ENCODE peak calls at places on chromosomes 7 and 10, in five cellular contexts. One of them, this sample, is unnamed. For H3K4me1, the result is how much of the 10 kb centered on the place peaks cover.

GRCh38 chr10:100814751-100815474 is 69.5 kb downstream of the PAX2 start:
- DNase-seq in A549: no peak
- DNase-seq in tibial nerve: no peak
- DNase-seq in suprapubic skin: no peak
- DNase-seq in ovary: no peak
- DNase-seq in this sample: no peak

GRCh38 chr10:48496831-48497792 is 107.8 kb downstream of the ARHGAP22 start:
- DNase-seq in A549: no peak
- DNase-seq in ovary: peak
- DNase-seq in suprapubic skin: no peak
- DNase-seq in tibial nerve: no peak
- DNase-seq in this sample: no peak

GRCh38 chr7:88927-89921 is 103.1 kb upstream of the FAM20C start:
- DNase-seq in ovary: peak
- DNase-seq in suprapubic skin: no peak
- DNase-seq in A549: no peak
- DNase-seq in tibial nerve: peak
- DNase-seq in this sample: peak

GRCh38 chr7:149875396-149875795 is 1.6 kb downstream of the ATP6V0E2 start:
- DNase-seq in A549: no peak
- DNase-seq in suprapubic skin: no peak
- DNase-seq in ovary: no peak
- DNase-seq in tibial nerve: no peak
- DNase-seq in this sample: no peak

GRCh38 chr10:93071674-93072224 is 1.9 kb upstream of the CYP26A1 start:
- DNase-seq in tibial nerve: no peak
- DNase-seq in ovary: no peak
- DNase-seq in suprapubic skin: no peak
- DNase-seq in A549: peak
- DNase-seq in this sample: no peak

GRCh38 chr10:13792011-13792410 is 205.2 kb downstream of the PRPF18 start:
- DNase-seq in tibial nerve: no peak
- DNase-seq in ovary: peak
- DNase-seq in suprapubic skin: no peak
- DNase-seq in A549: no peak
- DNase-seq in this sample: no peak

GRCh38 chr7:107345898-107346297 is 124.0 kb upstream of the GPR22 start:
- DNase-seq in suprapubic skin: no peak
- DNase-seq in tibial nerve: no peak
- DNase-seq in ovary: no peak
- DNase-seq in A549: no peak
- DNase-seq in this sample: no peak

GRCh38 chr10:34295142-34295548 is 520.0 kb downstream of the PARD3 start:
- DNase-seq in A549: no peak
- DNase-seq in suprapubic skin: no peak
- DNase-seq in ovary: no peak
- DNase-seq in tibial nerve: no peak
- DNase-seq in this sample: no peak

GRCh38 chr10:102422586-102423129 is 2.0 kb downstream of the FBXL15 start:
- DNase-seq in suprapubic skin: peak
- DNase-seq in A549: peak
- DNase-seq in tibial nerve: peak
- DNase-seq in ovary: peak
- DNase-seq in this sample: peak

GRCh38 chr7:87599336-87599735 is 1.3 kb downstream of the ABCB1 start:
- DNase-seq in A549: no peak
- DNase-seq in ovary: no peak
- DNase-seq in tibial nerve: no peak
- DNase-seq in suprapubic skin: no peak
- DNase-seq in this sample: no peak

GRCh38 chr10:72702868-72703581 is 11.1 kb downstream of the MCU start:
- DNase-seq in A549: peak
- DNase-seq in ovary: no peak
- DNase-seq in suprapubic skin: no peak
- DNase-seq in tibial nerve: no peak
- DNase-seq in this sample: no peak

GRCh38 chr7:94244760-94245159 is 149.9 kb upstream of the COL1A2 start:
- DNase-seq in suprapubic skin: no peak
- DNase-seq in ovary: no peak
- DNase-seq in tibial nerve: no peak
- DNase-seq in A549: no peak
- DNase-seq in this sample: no peak

GRCh38 chr7:7783001-7783400 is 64.6 kb upstream of the RPA3 start:
- DNase-seq in tibial nerve: no peak
- DNase-seq in ovary: no peak
- DNase-seq in A549: no peak
- DNase-seq in suprapubic skin: no peak
- DNase-seq in this sample: no peak

GRCh38 chr7:85191383-85191782 is 4.5 kb upstream of the SEMA3D start:
- DNase-seq in tibial nerve: no peak
- DNase-seq in suprapubic skin: no peak
- DNase-seq in ovary: no peak
- DNase-seq in A549: peak
- DNase-seq in this sample: no peak

GRCh38 chr10:29736325-29737208 is 101.8 kb upstream of the SVIL start:
- DNase-seq in tibial nerve: no peak
- DNase-seq in suprapubic skin: peak
- DNase-seq in A549: peak
- DNase-seq in ovary: peak
- DNase-seq in this sample: peak

GRCh38 chr7:27840314-27840713 is 100.4 kb downstream of the TAX1BP1 start:
- DNase-seq in A549: no peak
- DNase-seq in tibial nerve: no peak
- DNase-seq in ovary: no peak
- DNase-seq in suprapubic skin: no peak
- DNase-seq in this sample: no peak

GRCh38 chr10:26860026-26860541 is 674 bp downstream of the ABI1 start:
- DNase-seq in suprapubic skin: peak
- DNase-seq in tibial nerve: peak
- DNase-seq in A549: peak
- DNase-seq in ovary: peak
- DNase-seq in this sample: peak

GRCh38 chr7:22613466-22613865 is 113.5 kb upstream of the STEAP1B start:
- DNase-seq in suprapubic skin: no peak
- DNase-seq in ovary: no peak
- DNase-seq in tibial nerve: no peak
- DNase-seq in A549: no peak
- DNase-seq in this sample: no peak

GRCh38 chr7:65832281-65832680 is 40.6 kb upstream of the VKORC1L1 start:
- DNase-seq in suprapubic skin: no peak
- DNase-seq in tibial nerve: no peak
- DNase-seq in A549: peak
- DNase-seq in ovary: no peak
- DNase-seq in this sample: no peak

GRCh38 chr7:637826-638225 is 88.7 kb upstream of the DNAAF5 start:
- DNase-seq in A549: no peak
- DNase-seq in tibial nerve: no peak
- DNase-seq in suprapubic skin: no peak
- DNase-seq in ovary: no peak
- DNase-seq in this sample: no peak

GRCh38 chr10:88921194-88921593 is 31.4 kb downstream of the ACTA2 start:
- DNase-seq in A549: no peak
- DNase-seq in tibial nerve: no peak
- DNase-seq in suprapubic skin: no peak
- DNase-seq in ovary: no peak
- DNase-seq in this sample: no peak

GRCh38 chr10:91653214-91653875 is 20.5 kb upstream of the PPP1R3C start:
- DNase-seq in A549: peak
- DNase-seq in suprapubic skin: no peak
- DNase-seq in ovary: no peak
- DNase-seq in tibial nerve: no peak
- DNase-seq in this sample: no peak

GRCh38 chr10:117322258-117322657 is 53.0 kb downstream of the PDZD8 start:
- DNase-seq in A549: no peak
- DNase-seq in suprapubic skin: no peak
- DNase-seq in tibial nerve: no peak
- DNase-seq in ovary: no peak
- DNase-seq in this sample: no peak

GRCh38 chr10:86019141-86019540 is 347.5 kb downstream of the GRID1 start:
- DNase-seq in A549: no peak
- DNase-seq in tibial nerve: no peak
- DNase-seq in ovary: no peak
- DNase-seq in suprapubic skin: no peak
- DNase-seq in this sample: no peak

GRCh38 chr7:17029150-17029549 is 147.4 kb upstream of the AGR3 start:
- DNase-seq in tibial nerve: no peak
- DNase-seq in suprapubic skin: no peak
- DNase-seq in A549: no peak
- DNase-seq in ovary: no peak
- DNase-seq in this sample: no peak

GRCh38 chr7:114959931-114960330 is 38.0 kb downstream of the MDFIC start:
- DNase-seq in ovary: no peak
- DNase-seq in A549: no peak
- DNase-seq in tibial nerve: no peak
- DNase-seq in suprapubic skin: no peak
- DNase-seq in this sample: no peak

GRCh38 chr10:12909836-12910185 is 91.7 kb downstream of the CCDC3 start:
- DNase-seq in tibial nerve: peak
- DNase-seq in suprapubic skin: no peak
- DNase-seq in ovary: peak
- DNase-seq in A549: peak
- DNase-seq in this sample: peak

GRCh38 chr10:8543361-8544056 is 489.0 kb downstream of the GATA3 start:
- DNase-seq in A549: peak
- DNase-seq in tibial nerve: no peak
- DNase-seq in suprapubic skin: no peak
- DNase-seq in ovary: no peak
- DNase-seq in this sample: no peak

GRCh38 chr7:41763626-41764025 is 60.7 kb upstream of the INHBA start:
- DNase-seq in suprapubic skin: no peak
- DNase-seq in tibial nerve: no peak
- DNase-seq in ovary: no peak
- DNase-seq in A549: no peak
- DNase-seq in this sample: no peak

GRCh38 chr10:73785721-73786511 is 510 bp downstream of the ZSWIM8 start:
- DNase-seq in suprapubic skin: no peak
- DNase-seq in A549: no peak
- DNase-seq in ovary: no peak
- DNase-seq in tibial nerve: no peak
- DNase-seq in this sample: no peak

GRCh38 chr10:77592946-77593636 is 44.5 kb downstream of the KCNMA1 start:
- DNase-seq in A549: peak
- DNase-seq in suprapubic skin: no peak
- DNase-seq in ovary: no peak
- DNase-seq in tibial nerve: no peak
- DNase-seq in this sample: peak

GRCh38 chr7:17663056-17663675 is 277.1 kb downstream of the SNX13 start:
- DNase-seq in tibial nerve: no peak
- DNase-seq in ovary: no peak
- DNase-seq in A549: peak
- DNase-seq in suprapubic skin: no peak
- DNase-seq in this sample: no peak

GRCh38 chr7:68050627-68051026 is 1054.0 kb downstream of the TYW1 start:
- DNase-seq in A549: no peak
- DNase-seq in suprapubic skin: no peak
- DNase-seq in ovary: no peak
- DNase-seq in tibial nerve: no peak
- DNase-seq in this sample: no peak

GRCh38 chr10:100338434-100339036 is 8.5 kb upstream of the SCD start:
- DNase-seq in tibial nerve: peak
- DNase-seq in A549: peak
- DNase-seq in ovary: peak
- DNase-seq in suprapubic skin: peak
- DNase-seq in this sample: peak

DNA sequence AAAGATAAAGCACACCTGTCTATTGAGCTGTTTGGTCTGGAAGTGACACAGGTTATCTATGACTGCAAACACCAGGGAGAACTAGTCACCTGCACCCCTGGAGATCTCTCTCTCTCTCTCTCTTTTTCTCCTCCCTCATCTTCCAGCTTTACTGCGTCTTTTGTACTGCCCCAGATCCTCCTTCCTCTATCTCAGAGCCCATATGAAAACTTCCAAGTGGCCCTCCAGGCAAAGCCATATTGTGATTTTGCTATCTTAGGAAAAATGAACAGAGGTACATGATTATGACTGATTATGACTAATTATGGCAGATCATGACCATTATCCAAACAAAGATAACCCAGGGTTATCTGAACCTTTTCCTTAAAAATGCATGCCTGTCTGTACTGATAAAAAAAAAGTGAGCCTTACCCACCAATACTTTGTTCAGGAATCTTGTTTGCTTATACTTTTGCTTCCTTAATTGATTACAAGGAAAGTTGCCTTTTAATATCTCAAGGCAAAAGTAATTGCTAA is 12.6 kb upstream of the EPHB6 start:
- DNase-seq in tibial nerve: no peak
- DNase-seq in A549: no peak
- DNase-seq in suprapubic skin: no peak
- DNase-seq in ovary: no peak
- DNase-seq in this sample: no peak
- TF ChIP-seq EP300 in tibial nerve: no peak
- TF ChIP-seq EP300 in A549: no peak
- TF ChIP-seq EP300 in suprapubic skin: no peak
- TF ChIP-seq EP300 in ovary: no peak
- TF ChIP-seq EP300 in this sample: no peak

DNA sequence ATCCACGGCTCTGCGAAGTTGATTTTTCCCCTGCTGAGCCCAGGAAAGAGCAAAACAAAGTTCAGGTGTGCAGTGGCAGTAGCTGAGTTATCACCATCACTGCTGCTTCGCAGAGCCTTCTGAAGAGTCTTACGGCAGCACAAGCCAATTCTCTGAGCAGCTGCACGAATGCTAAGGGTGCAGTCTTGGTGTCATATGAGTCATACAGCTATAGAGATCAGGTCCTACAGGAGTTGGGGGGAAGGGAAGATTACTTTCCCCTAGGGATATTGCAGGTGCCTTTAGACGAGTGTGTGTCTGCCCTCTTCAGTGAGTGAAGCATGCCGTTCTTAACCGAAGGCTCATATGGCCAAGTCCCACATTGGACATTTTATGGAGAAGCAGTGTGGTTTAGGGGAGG is 227.8 kb downstream of the CELF2 start:
- DNase-seq in suprapubic skin: no peak
- DNase-seq in A549: no peak
- DNase-seq in ovary: no peak
- DNase-seq in tibial nerve: no peak
- DNase-seq in this sample: no peak
- H3K4me1 ChIP-seq in suprapubic skin: under half
- H3K4me1 ChIP-seq in A549: under half
- H3K4me1 ChIP-seq in ovary: under half
- H3K4me1 ChIP-seq in tibial nerve: half or more
- H3K4me1 ChIP-seq in this sample: under half

DNA sequence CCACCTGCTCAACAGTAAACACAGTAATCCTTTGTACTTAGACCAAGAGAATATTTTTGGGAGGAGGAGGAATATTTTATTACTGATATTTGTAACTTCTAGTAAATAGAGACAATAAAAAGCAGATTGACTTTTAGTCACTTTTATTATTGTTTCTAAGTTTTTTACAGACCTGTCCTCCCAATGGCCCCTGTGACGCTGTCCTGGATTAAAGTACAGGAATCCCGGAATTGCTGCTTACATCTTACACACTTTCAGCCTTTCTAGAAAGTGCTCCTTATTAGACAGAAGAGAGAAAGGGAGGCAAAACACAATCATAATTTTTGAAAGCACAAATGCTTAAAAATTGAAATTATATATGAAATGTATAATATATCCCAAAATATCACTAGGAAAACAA is 86.4 kb upstream of the PRKG1 start:
- DNase-seq in ovary: no peak
- DNase-seq in suprapubic skin: no peak
- DNase-seq in tibial nerve: no peak
- DNase-seq in A549: no peak
- DNase-seq in this sample: no peak
- H3K4me3 ChIP-seq in ovary: no peak
- H3K4me3 ChIP-seq in suprapubic skin: no peak
- H3K4me3 ChIP-seq in tibial nerve: no peak
- H3K4me3 ChIP-seq in A549: no peak
- H3K4me3 ChIP-seq in this sample: no peak

GRCh38 chr7:112129655-112130323 is 76.4 kb downstream of the DOCK4 start:
- DNase-seq in A549: no peak
- DNase-seq in tibial nerve: no peak
- DNase-seq in suprapubic skin: no peak
- DNase-seq in ovary: peak
- DNase-seq in this sample: no peak
- TF ChIP-seq EP300 in A549: no peak
- TF ChIP-seq EP300 in tibial nerve: no peak
- TF ChIP-seq EP300 in suprapubic skin: no peak
- TF ChIP-seq EP300 in ovary: no peak
- TF ChIP-seq EP300 in this sample: no peak